ENCODE peak calls at places on chromosomes 11 and 22, in ten cellular contexts. C is brain microvascular endothelial cell, V is body of pancreas, T is dorsolateral prefrontal cortex, Y is left lung, E is neural progenitor cell, R is AG09309, J is heart right ventricle, D is astrocyte of the cerebellum, I is A673. K is an unnamed sample.

GRCh38 chr22:28600546-28601143 is 79.0 kb downstream of the TTC28 start:
- DNase-seq in J (peak; percentile 17), D (peak; percentile 59), V (peak; percentile 26), Y (no peak), C (peak; percentile 28), T (no peak), E (peak; percentile 59), I (peak; percentile 81), R (peak; percentile 46), K (peak; percentile 36)

GRCh38 chr11:111941963-111942362 is 4.8 kb downstream of the DIXDC1 start:
- DNase-seq in E (no peak), Y (no peak), V (no peak), J (peak; percentile 62), R (no peak), T (peak; percentile 64), I (no peak), D (no peak), C (no peak), K (no peak)

GRCh38 chr11:1831338-1832180 is 3.2 kb upstream of the SYT8 start:
- DNase-seq in V (no peak), T (no peak), C (no peak), R (no peak), D (no peak), I (no peak), E (no peak), J (no peak), Y (no peak), K (no peak)

GRCh38 chr11:12420706-12421105 is 43.3 kb downstream of the PARVA start:
- DNase-seq in D (no peak), E (no peak), J (no peak), V (no peak), Y (no peak), C (no peak), R (no peak), I (no peak), T (no peak), K (no peak)

GRCh38 chr11:48193876-48194275 is 22.7 kb upstream of the OR4B1 start:
- DNase-seq in I (no peak), E (no peak), J (no peak), V (no peak), R (peak; percentile 29), T (no peak), D (no peak), Y (no peak), C (peak; percentile 84), K (no peak)

GRCh38 chr11:96393753-96394348 is 4.0 kb downstream of the JRKL start:
- DNase-seq in V (no peak), E (peak; percentile 25), C (peak; percentile 35), Y (no peak), R (no peak), D (peak; percentile 15), T (no peak), J (no peak), I (peak; percentile 73), K (peak; percentile 32)

GRCh38 chr11:125390949-125391348 is 105.1 kb downstream of the FEZ1 start:
- DNase-seq in V (no peak), I (no peak), D (peak; percentile 57), J (no peak), R (peak; percentile 25), E (peak; percentile 21), Y (no peak), T (no peak), C (no peak), K (no peak)

GRCh38 chr22:43393132-43393844 is 18.5 kb upstream of the MPPED1 start:
- DNase-seq in D (no peak), T (no peak), I (no peak), R (no peak), Y (no peak), J (no peak), V (no peak), C (no peak), E (peak; percentile 40), K (no peak)

GRCh38 chr11:36774603-36775002 is 176.6 kb upstream of the RAG2 start:
- DNase-seq in I (peak; percentile 41), D (no peak), C (no peak), R (peak; percentile 13), J (no peak), Y (no peak), E (no peak), T (no peak), V (no peak), K (no peak)

GRCh38 chr22:45602004-45602733 is 69.5 kb upstream of the ATXN10 start:
- DNase-seq in V (no peak), J (no peak), R (no peak), D (no peak), I (no peak), Y (no peak), T (no peak), C (no peak), E (no peak), K (no peak)

GRCh38 chr22:45604239-45604711 is 67.4 kb upstream of the ATXN10 start:
- DNase-seq in D (no peak), V (peak; percentile 50), J (no peak), E (no peak), C (peak; percentile 33), Y (no peak), I (no peak), T (no peak), R (peak; percentile 87), K (no peak)

GRCh38 chr22:45602824-45603301 is 68.8 kb upstream of the ATXN10 start:
- DNase-seq in E (peak; percentile 80), V (no peak), T (no peak), J (no peak), R (peak; percentile 42), D (no peak), I (peak; percentile 97), C (peak; percentile 47), Y (no peak), K (peak; percentile 76)

GRCh38 chr22:45600791-45601730 is 70.6 kb upstream of the ATXN10 start:
- DNase-seq in R (no peak), I (peak; percentile 22), Y (no peak), D (no peak), V (peak; percentile 26), C (no peak), J (no peak), T (no peak), E (no peak), K (no peak)

GRCh38 chr22:45603631-45604030 is 68.0 kb upstream of the ATXN10 start:
- DNase-seq in V (no peak), T (no peak), R (no peak), E (no peak), C (no peak), I (peak; percentile 46), D (no peak), J (no peak), Y (no peak), K (no peak)
- H3K4me3 ChIP-seq in V (no peak overlapping the region), T (no peak overlapping the region), R (no peak overlapping the region), E (no peak overlapping the region), C (no peak overlapping the region), I (peak overlapping the region; percentile 46), D (no peak overlapping the region), J (no peak overlapping the region), Y (no peak overlapping the region), K (no peak overlapping the region)

GRCh38 chr22:39560127-39560526 is 10.4 kb upstream of the CACNA1I start:
- DNase-seq in I (no peak), E (no peak), J (no peak), Y (no peak), T (no peak), C (no peak), R (no peak), V (no peak), D (no peak), K (no peak)
- TF ChIP-seq CTCF in I (no peak), E (no peak), J (no peak), Y (no peak), T (no peak), C (no peak), R (no peak), V (no peak), D (no peak), K (no peak)

GRCh38 chr22:46736705-46737104 is 1.3 kb downstream of the CERK start:
- DNase-seq in C (no peak), J (no peak), E (no peak), I (no peak), T (no peak), Y (no peak), D (no peak), V (no peak), R (no peak), K (no peak)

GRCh38 chr22:46737105-46737975 is 712 bp downstream of the CERK start:
- DNase-seq in E (peak; percentile 72), T (no peak), R (no peak), I (peak; percentile 56), V (peak; percentile 46), Y (no peak), J (no peak), C (no peak), D (no peak), K (no peak)

GRCh38 chr22:46737976-46738641 is at the start of gene CERK:
- DNase-seq in Y (peak; percentile 86), J (peak; percentile 81), E (peak; percentile 79), V (peak; percentile 82), R (no peak), D (no peak), T (peak; percentile 54), I (peak; percentile 87), C (no peak), K (no peak)

GRCh38 chr22:46734830-46735453 is 3.1 kb downstream of the CERK start:
- DNase-seq in C (no peak), I (no peak), Y (peak; percentile 78), R (no peak), E (no peak), T (no peak), D (no peak), J (no peak), V (peak; percentile 62), K (no peak)

DNA sequence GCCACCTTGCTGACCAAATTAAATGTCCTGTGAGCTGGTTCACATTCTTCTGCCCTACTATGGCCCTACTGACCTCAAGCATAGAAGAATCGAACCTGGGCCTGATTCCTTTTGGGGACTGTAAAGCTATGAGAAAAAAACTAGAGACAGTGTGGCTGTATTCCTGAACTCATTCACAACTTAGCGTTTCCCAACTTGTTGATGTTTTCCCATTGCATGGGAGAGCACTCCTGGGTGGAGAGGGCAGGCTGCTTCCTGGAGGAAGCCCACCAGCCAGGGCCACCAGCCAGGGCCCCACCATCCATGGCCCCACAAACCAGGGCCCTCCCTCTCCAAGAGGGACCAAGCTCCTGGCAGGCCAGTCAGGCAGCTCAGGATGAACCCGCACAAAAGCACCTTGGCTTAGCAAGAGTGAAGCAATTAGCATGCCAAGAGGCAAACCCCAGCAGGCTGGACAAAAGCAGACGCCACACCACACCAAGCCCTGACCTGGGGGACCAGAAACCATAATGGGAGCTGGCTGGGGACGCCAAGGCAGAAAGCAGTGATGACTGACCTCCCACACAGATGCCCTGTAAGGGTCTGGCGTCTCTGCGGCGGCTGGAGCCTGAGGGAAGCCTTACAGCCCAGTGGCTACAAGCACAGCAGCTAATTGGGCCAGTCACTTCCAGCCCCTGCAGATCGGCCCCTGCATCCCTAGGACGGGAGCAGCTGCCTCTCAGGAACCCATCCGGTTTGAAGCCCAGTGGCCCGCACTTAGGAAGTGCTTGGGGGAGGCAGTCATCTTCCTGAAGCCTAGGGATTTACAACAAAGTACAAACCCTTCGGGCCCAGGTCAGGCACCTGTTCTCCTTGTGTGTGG is 2.1 kb downstream of the CERK start:
- DNase-seq in J (no peak), E (peak; percentile 60), I (no peak), T (no peak), D (no peak), V (no peak), C (no peak), R (no peak), Y (no peak), K (no peak)
- H3K4me3 ChIP-seq in J (peak overlapping the region; percentile 92), E (peak overlapping the region; percentile 94), I (peak overlapping the region; percentile 99), T (peak overlapping the region; percentile 24), D (no peak overlapping the region), V (no peak overlapping the region), C (no peak overlapping the region), R (no peak overlapping the region), Y (no peak overlapping the region), K (peak overlapping the region; percentile 72)

GRCh38 chr11:116840224-116840745 is 2.9 kb upstream of the APOA1 start:
- DNase-seq in J (no peak), T (peak; percentile 53), I (no peak), V (no peak), Y (no peak), R (no peak), E (peak; percentile 41), D (no peak), C (no peak), K (no peak)
- TF ChIP-seq CTCF in J (peak; percentile 19), T (peak; percentile 62), I (peak; percentile 50), V (no peak), Y (no peak), R (peak; percentile 32), E (peak; percentile 36), D (peak; percentile 23), C (peak; percentile 53), K (peak; percentile 20)